ENCODE peak calls at places on chromosomes 13 and 19, in seven cellular contexts. One of them, this sample, is unnamed. For H3K27me3 and H3K9me3, the result is how much of the 10 kb centered on the place peaks cover.

GRCh38 chr13:82291852-82292251 is 1590.4 kb downstream of the SLITRK1 start:
- DNase-seq in tibial nerve: no peak
- DNase-seq in tibial artery: no peak
- DNase-seq in body of pancreas: no peak
- DNase-seq in CD4-positive, alpha-beta T cell: no peak
- DNase-seq in left ventricle myocardium inferior: no peak
- DNase-seq in thoracic aorta: no peak
- DNase-seq in this sample: no peak

GRCh38 chr13:84607614-84608013 is 725.3 kb upstream of the SLITRK1 start:
- DNase-seq in tibial nerve: no peak
- DNase-seq in tibial artery: peak
- DNase-seq in body of pancreas: no peak
- DNase-seq in CD4-positive, alpha-beta T cell: no peak
- DNase-seq in left ventricle myocardium inferior: no peak
- DNase-seq in thoracic aorta: peak
- DNase-seq in this sample: no peak

GRCh38 chr13:110546933-110547332 is 14.6 kb downstream of the RAB20 start:
- DNase-seq in tibial nerve: peak
- DNase-seq in tibial artery: peak
- DNase-seq in body of pancreas: peak
- DNase-seq in CD4-positive, alpha-beta T cell: no peak
- DNase-seq in left ventricle myocardium inferior: peak
- DNase-seq in thoracic aorta: no peak
- DNase-seq in this sample: no peak

GRCh38 chr13:86567119-86567518 is 767.9 kb upstream of the SLITRK6 start:
- DNase-seq in tibial nerve: no peak
- DNase-seq in tibial artery: no peak
- DNase-seq in body of pancreas: peak
- DNase-seq in CD4-positive, alpha-beta T cell: no peak
- DNase-seq in left ventricle myocardium inferior: no peak
- DNase-seq in thoracic aorta: no peak
- DNase-seq in this sample: no peak

GRCh38 chr13:21435710-21436151 is 23.4 kb downstream of the ZDHHC20 start:
- DNase-seq in tibial nerve: no peak
- DNase-seq in tibial artery: peak
- DNase-seq in body of pancreas: peak
- DNase-seq in CD4-positive, alpha-beta T cell: no peak
- DNase-seq in left ventricle myocardium inferior: peak
- DNase-seq in thoracic aorta: peak
- DNase-seq in this sample: peak

GRCh38 chr19:40266111-40266510 is 19.0 kb downstream of the AKT2 start:
- DNase-seq in tibial nerve: no peak
- DNase-seq in tibial artery: no peak
- DNase-seq in body of pancreas: peak
- DNase-seq in CD4-positive, alpha-beta T cell: no peak
- DNase-seq in left ventricle myocardium inferior: peak
- DNase-seq in thoracic aorta: no peak
- DNase-seq in this sample: no peak

GRCh38 chr13:57137631-57138030 is 3.1 kb upstream of the PRR20A start:
- DNase-seq in tibial nerve: no peak
- DNase-seq in tibial artery: no peak
- DNase-seq in body of pancreas: no peak
- DNase-seq in CD4-positive, alpha-beta T cell: no peak
- DNase-seq in left ventricle myocardium inferior: no peak
- DNase-seq in thoracic aorta: no peak
- DNase-seq in this sample: no peak

GRCh38 chr19:44548736-44549135 is 19.3 kb upstream of the CEACAM20 start:
- DNase-seq in tibial nerve: no peak
- DNase-seq in tibial artery: no peak
- DNase-seq in body of pancreas: no peak
- DNase-seq in CD4-positive, alpha-beta T cell: no peak
- DNase-seq in left ventricle myocardium inferior: no peak
- DNase-seq in thoracic aorta: no peak
- DNase-seq in this sample: no peak

GRCh38 chr19:13190781-13191540 is 40.8 kb downstream of the IER2 start:
- DNase-seq in tibial nerve: no peak
- DNase-seq in tibial artery: no peak
- DNase-seq in body of pancreas: no peak
- DNase-seq in CD4-positive, alpha-beta T cell: no peak
- DNase-seq in left ventricle myocardium inferior: no peak
- DNase-seq in thoracic aorta: no peak
- DNase-seq in this sample: no peak

GRCh38 chr19:8528500-8528899 is 14.5 kb upstream of the ZNF414 start:
- DNase-seq in tibial nerve: no peak
- DNase-seq in tibial artery: no peak
- DNase-seq in body of pancreas: no peak
- DNase-seq in CD4-positive, alpha-beta T cell: no peak
- DNase-seq in left ventricle myocardium inferior: no peak
- DNase-seq in thoracic aorta: no peak
- DNase-seq in this sample: no peak

GRCh38 chr19:52688335-52688734 is 46.5 kb downstream of the ZNF611 start:
- DNase-seq in tibial nerve: no peak
- DNase-seq in tibial artery: no peak
- DNase-seq in body of pancreas: no peak
- DNase-seq in CD4-positive, alpha-beta T cell: no peak
- DNase-seq in left ventricle myocardium inferior: no peak
- DNase-seq in thoracic aorta: no peak
- DNase-seq in this sample: no peak

GRCh38 chr19:49809155-49809986 is 3.7 kb downstream of the FUZ start:
- DNase-seq in tibial nerve: no peak
- DNase-seq in tibial artery: peak
- DNase-seq in body of pancreas: peak
- DNase-seq in CD4-positive, alpha-beta T cell: peak
- DNase-seq in left ventricle myocardium inferior: peak
- DNase-seq in thoracic aorta: no peak
- DNase-seq in this sample: peak

GRCh38 chr13:80132741-80133601 is 208.0 kb downstream of the SPRY2 start:
- DNase-seq in tibial nerve: peak
- DNase-seq in tibial artery: peak
- DNase-seq in body of pancreas: peak
- DNase-seq in CD4-positive, alpha-beta T cell: no peak
- DNase-seq in left ventricle myocardium inferior: peak
- DNase-seq in thoracic aorta: peak
- DNase-seq in this sample: no peak

GRCh38 chr19:711224-711623 is 2.5 kb downstream of the PALM start:
- DNase-seq in tibial nerve: no peak
- DNase-seq in tibial artery: no peak
- DNase-seq in body of pancreas: no peak
- DNase-seq in CD4-positive, alpha-beta T cell: no peak
- DNase-seq in left ventricle myocardium inferior: no peak
- DNase-seq in thoracic aorta: no peak
- DNase-seq in this sample: no peak

GRCh38 chr13:81606074-81606473 is 1265.1 kb upstream of the SPRY2 start:
- DNase-seq in tibial nerve: no peak
- DNase-seq in tibial artery: no peak
- DNase-seq in body of pancreas: no peak
- DNase-seq in CD4-positive, alpha-beta T cell: no peak
- DNase-seq in left ventricle myocardium inferior: no peak
- DNase-seq in thoracic aorta: no peak
- DNase-seq in this sample: no peak

GRCh38 chr19:19427935-19428334 is 22.5 kb downstream of the GATAD2A start:
- DNase-seq in tibial nerve: no peak
- DNase-seq in tibial artery: no peak
- DNase-seq in body of pancreas: no peak
- DNase-seq in CD4-positive, alpha-beta T cell: no peak
- DNase-seq in left ventricle myocardium inferior: no peak
- DNase-seq in thoracic aorta: no peak
- DNase-seq in this sample: no peak

GRCh38 chr19:6828698-6829633 is 56.5 kb downstream of the VAV1 start:
- DNase-seq in tibial nerve: no peak
- DNase-seq in tibial artery: no peak
- DNase-seq in body of pancreas: peak
- DNase-seq in CD4-positive, alpha-beta T cell: peak
- DNase-seq in left ventricle myocardium inferior: no peak
- DNase-seq in thoracic aorta: no peak
- DNase-seq in this sample: peak

GRCh38 chr13:30866692-30867669 is 39.1 kb upstream of the MEDAG start:
- DNase-seq in tibial nerve: no peak
- DNase-seq in tibial artery: no peak
- DNase-seq in body of pancreas: no peak
- DNase-seq in CD4-positive, alpha-beta T cell: no peak
- DNase-seq in left ventricle myocardium inferior: no peak
- DNase-seq in thoracic aorta: no peak
- DNase-seq in this sample: no peak

GRCh38 chr13:75364131-75364713 is 117.7 kb downstream of the TBC1D4 start:
- DNase-seq in tibial nerve: no peak
- DNase-seq in tibial artery: no peak
- DNase-seq in body of pancreas: no peak
- DNase-seq in CD4-positive, alpha-beta T cell: no peak
- DNase-seq in left ventricle myocardium inferior: no peak
- DNase-seq in thoracic aorta: no peak
- DNase-seq in this sample: no peak

GRCh38 chr13:31274345-31274870 is 74.6 kb downstream of the B3GLCT start:
- DNase-seq in tibial nerve: no peak
- DNase-seq in tibial artery: no peak
- DNase-seq in body of pancreas: no peak
- DNase-seq in CD4-positive, alpha-beta T cell: no peak
- DNase-seq in left ventricle myocardium inferior: peak
- DNase-seq in thoracic aorta: no peak
- DNase-seq in this sample: no peak

GRCh38 chr19:52070496-52070895 is 21.9 kb upstream of the ZNF432 start:
- DNase-seq in tibial nerve: no peak
- DNase-seq in tibial artery: no peak
- DNase-seq in body of pancreas: no peak
- DNase-seq in CD4-positive, alpha-beta T cell: no peak
- DNase-seq in left ventricle myocardium inferior: no peak
- DNase-seq in thoracic aorta: no peak
- DNase-seq in this sample: no peak

GRCh38 chr19:49403404-49404187 is 15.5 kb downstream of the KASH5 start:
- DNase-seq in tibial nerve: no peak
- DNase-seq in tibial artery: no peak
- DNase-seq in body of pancreas: no peak
- DNase-seq in CD4-positive, alpha-beta T cell: no peak
- DNase-seq in left ventricle myocardium inferior: no peak
- DNase-seq in thoracic aorta: no peak
- DNase-seq in this sample: no peak

GRCh38 chr19:6393982-6394412 is 1.0 kb upstream of the GTF2F1 start:
- DNase-seq in tibial nerve: no peak
- DNase-seq in tibial artery: peak
- DNase-seq in body of pancreas: no peak
- DNase-seq in CD4-positive, alpha-beta T cell: no peak
- DNase-seq in left ventricle myocardium inferior: no peak
- DNase-seq in thoracic aorta: no peak
- DNase-seq in this sample: no peak

GRCh38 chr13:43346427-43346826 is 323.0 kb downstream of the DNAJC15 start:
- DNase-seq in tibial nerve: no peak
- DNase-seq in tibial artery: no peak
- DNase-seq in body of pancreas: no peak
- DNase-seq in CD4-positive, alpha-beta T cell: no peak
- DNase-seq in left ventricle myocardium inferior: no peak
- DNase-seq in thoracic aorta: no peak
- DNase-seq in this sample: no peak

GRCh38 chr13:99976502-99977115 is 5.0 kb upstream of the ZIC2 start:
- DNase-seq in tibial nerve: no peak
- DNase-seq in tibial artery: no peak
- DNase-seq in body of pancreas: no peak
- DNase-seq in CD4-positive, alpha-beta T cell: no peak
- DNase-seq in left ventricle myocardium inferior: no peak
- DNase-seq in thoracic aorta: no peak
- DNase-seq in this sample: no peak

GRCh38 chr13:27789153-27789494 is 3.2 kb upstream of the GSX1 start:
- DNase-seq in tibial nerve: no peak
- DNase-seq in tibial artery: no peak
- DNase-seq in body of pancreas: no peak
- DNase-seq in CD4-positive, alpha-beta T cell: no peak
- DNase-seq in left ventricle myocardium inferior: no peak
- DNase-seq in thoracic aorta: no peak
- DNase-seq in this sample: no peak

GRCh38 chr19:47433121-47433520 is 13.8 kb upstream of the MEIS3 start:
- DNase-seq in tibial nerve: no peak
- DNase-seq in tibial artery: no peak
- DNase-seq in body of pancreas: no peak
- DNase-seq in CD4-positive, alpha-beta T cell: no peak
- DNase-seq in left ventricle myocardium inferior: no peak
- DNase-seq in thoracic aorta: no peak
- DNase-seq in this sample: no peak

GRCh38 chr19:31330237-31330636 is 19.0 kb downstream of the TSHZ3 start:
- DNase-seq in tibial nerve: no peak
- DNase-seq in tibial artery: no peak
- DNase-seq in body of pancreas: no peak
- DNase-seq in CD4-positive, alpha-beta T cell: no peak
- DNase-seq in left ventricle myocardium inferior: no peak
- DNase-seq in thoracic aorta: no peak
- DNase-seq in this sample: no peak
- H3K27me3 ChIP-seq in tibial nerve: under half
- H3K27me3 ChIP-seq in tibial artery: under half
- H3K27me3 ChIP-seq in body of pancreas: under half
- H3K27me3 ChIP-seq in CD4-positive, alpha-beta T cell: under half
- H3K27me3 ChIP-seq in left ventricle myocardium inferior: under half
- H3K27me3 ChIP-seq in thoracic aorta: under half
- H3K27me3 ChIP-seq in this sample: under half

DNA sequence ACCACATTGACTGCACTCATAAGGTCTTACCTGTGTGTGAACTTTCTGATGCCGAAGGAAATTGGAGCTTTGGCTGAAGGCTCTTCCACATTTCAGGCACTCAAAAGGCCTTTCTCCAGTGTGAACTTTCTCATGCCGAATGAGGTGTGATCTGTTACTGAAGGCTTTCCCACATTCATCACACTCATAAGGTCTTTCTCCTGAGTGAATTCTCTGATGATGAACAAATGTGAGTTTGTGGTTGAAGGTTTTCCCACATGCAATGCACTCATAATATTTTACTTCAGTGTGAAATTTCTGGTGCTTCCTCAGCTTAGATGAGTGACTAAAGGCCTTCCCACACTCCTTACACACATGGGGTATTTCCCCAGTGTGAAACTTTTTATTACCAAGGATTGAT is 5.7 kb downstream of the ZNF132 start:
- DNase-seq in tibial nerve: no peak
- DNase-seq in tibial artery: no peak
- DNase-seq in body of pancreas: no peak
- DNase-seq in CD4-positive, alpha-beta T cell: no peak
- DNase-seq in left ventricle myocardium inferior: no peak
- DNase-seq in thoracic aorta: no peak
- DNase-seq in this sample: no peak
- H3K9me3 ChIP-seq in tibial nerve: half or more
- H3K9me3 ChIP-seq in tibial artery: half or more
- H3K9me3 ChIP-seq in body of pancreas: under half
- H3K9me3 ChIP-seq in CD4-positive, alpha-beta T cell: half or more
- H3K9me3 ChIP-seq in left ventricle myocardium inferior: half or more
- H3K9me3 ChIP-seq in thoracic aorta: half or more
- H3K9me3 ChIP-seq in this sample: half or more

GRCh38 chr19:4061683-4062575 is 4.8 kb downstream of the ZBTB7A start:
- DNase-seq in tibial nerve: no peak
- DNase-seq in tibial artery: no peak
- DNase-seq in body of pancreas: peak
- DNase-seq in CD4-positive, alpha-beta T cell: no peak
- DNase-seq in left ventricle myocardium inferior: no peak
- DNase-seq in thoracic aorta: no peak
- DNase-seq in this sample: no peak
- H3K27ac ChIP-seq in tibial nerve: peak
- H3K27ac ChIP-seq in tibial artery: peak
- H3K27ac ChIP-seq in body of pancreas: peak
- H3K27ac ChIP-seq in CD4-positive, alpha-beta T cell: peak
- H3K27ac ChIP-seq in left ventricle myocardium inferior: peak
- H3K27ac ChIP-seq in thoracic aorta: peak
- H3K27ac ChIP-seq in this sample: peak

DNA sequence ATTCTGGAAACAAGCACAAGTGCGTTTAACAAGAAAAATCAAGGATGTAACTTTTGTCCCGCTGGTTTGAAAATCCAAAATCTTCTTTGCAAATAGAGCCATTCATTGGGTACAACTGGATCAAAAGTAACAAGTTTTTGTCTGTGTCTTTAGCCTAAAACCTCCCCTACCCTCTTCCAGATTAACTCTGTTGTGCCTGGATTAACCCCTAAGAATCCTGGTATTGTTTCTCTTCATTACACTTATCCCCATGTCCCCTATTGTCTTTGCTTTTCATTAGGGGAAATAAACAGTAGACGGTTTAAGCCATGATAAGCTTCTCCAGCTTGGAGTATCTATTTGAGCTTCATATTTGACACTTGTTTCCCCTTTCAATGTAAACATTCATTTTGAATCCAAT is 242.1 kb upstream of the ARGLU1 start:
- DNase-seq in tibial nerve: no peak
- DNase-seq in tibial artery: no peak
- DNase-seq in body of pancreas: no peak
- DNase-seq in CD4-positive, alpha-beta T cell: no peak
- DNase-seq in left ventricle myocardium inferior: no peak
- DNase-seq in thoracic aorta: no peak
- DNase-seq in this sample: no peak
- H3K27me3 ChIP-seq in tibial nerve: under half
- H3K27me3 ChIP-seq in tibial artery: under half
- H3K27me3 ChIP-seq in body of pancreas: under half
- H3K27me3 ChIP-seq in CD4-positive, alpha-beta T cell: under half
- H3K27me3 ChIP-seq in left ventricle myocardium inferior: under half
- H3K27me3 ChIP-seq in thoracic aorta: under half
- H3K27me3 ChIP-seq in this sample: under half